ENCODE peak calls at places on chromosomes 6 and 20, in four cellular contexts. One of them, this sample, is unnamed.
A peak's percentile ranks its signal among the peaks of the same experiment; 100 is the strongest.

GRCh38 chr20:56350842-56351241 is 7.9 kb upstream of the FAM210B start:
- DNase-seq in right cardiac atrium: no peak
- DNase-seq in colonic mucosa: no peak
- DNase-seq in mammary epithelial cell: no peak
- DNase-seq in this sample: no peak

GRCh38 chr6:116278853-116279231 is 888 bp downstream of the TSPYL1 start:
- DNase-seq in right cardiac atrium: peak; percentile 89
- DNase-seq in colonic mucosa: peak; percentile 52
- DNase-seq in mammary epithelial cell: no peak
- DNase-seq in this sample: peak; percentile 57

GRCh38 chr6:45420909-45421699 is 43.4 kb upstream of the SUPT3H start:
- DNase-seq in right cardiac atrium: no peak
- DNase-seq in colonic mucosa: no peak
- DNase-seq in mammary epithelial cell: no peak
- DNase-seq in this sample: no peak

GRCh38 chr6:16322666-16323312 is 84.4 kb downstream of the GMPR start:
- DNase-seq in right cardiac atrium: peak; percentile 79
- DNase-seq in colonic mucosa: peak; percentile 53
- DNase-seq in mammary epithelial cell: no peak
- DNase-seq in this sample: peak; percentile 55

GRCh38 chr6:34511923-34512737 is 44.0 kb downstream of the SPDEF start:
- DNase-seq in right cardiac atrium: no peak
- DNase-seq in colonic mucosa: no peak
- DNase-seq in mammary epithelial cell: no peak
- DNase-seq in this sample: peak; percentile 7

GRCh38 chr6:145015739-145016558 is 719.4 kb downstream of the EPM2A start:
- DNase-seq in right cardiac atrium: no peak
- DNase-seq in colonic mucosa: no peak
- DNase-seq in mammary epithelial cell: peak; percentile 86
- DNase-seq in this sample: no peak

GRCh38 chr20:15045246-15045645 is 707.8 kb upstream of the FLRT3 start:
- DNase-seq in right cardiac atrium: peak; percentile 76
- DNase-seq in colonic mucosa: no peak
- DNase-seq in mammary epithelial cell: peak; percentile 65
- DNase-seq in this sample: peak; percentile 22

GRCh38 chr6:56002336-56002735 is 126.9 kb upstream of the BMP5 start:
- DNase-seq in right cardiac atrium: no peak
- DNase-seq in colonic mucosa: no peak
- DNase-seq in mammary epithelial cell: no peak
- DNase-seq in this sample: no peak

GRCh38 chr6:169970306-169970988 is 219.0 kb downstream of the ERMARD start:
- DNase-seq in right cardiac atrium: no peak
- DNase-seq in colonic mucosa: peak; percentile 4
- DNase-seq in mammary epithelial cell: no peak
- DNase-seq in this sample: peak; percentile 10

GRCh38 chr6:34055223-34055933 is 90.5 kb downstream of the GRM4 start:
- DNase-seq in right cardiac atrium: peak; percentile 82
- DNase-seq in colonic mucosa: peak; percentile 54
- DNase-seq in mammary epithelial cell: peak; percentile 25
- DNase-seq in this sample: peak; percentile 40

GRCh38 chr20:21820045-21820444 is 114.6 kb downstream of the PAX1 start:
- DNase-seq in right cardiac atrium: no peak
- DNase-seq in colonic mucosa: no peak
- DNase-seq in mammary epithelial cell: no peak
- DNase-seq in this sample: no peak

GRCh38 chr6:28875348-28875747 is 48.4 kb downstream of the TRIM27 start:
- DNase-seq in right cardiac atrium: no peak
- DNase-seq in colonic mucosa: no peak
- DNase-seq in mammary epithelial cell: no peak
- DNase-seq in this sample: no peak

GRCh38 chr6:33091957-33092356 is 16.2 kb downstream of the HLA-DPB1 start:
- DNase-seq in right cardiac atrium: peak; percentile 64
- DNase-seq in colonic mucosa: peak; percentile 34
- DNase-seq in mammary epithelial cell: no peak
- DNase-seq in this sample: no peak

GRCh38 chr20:20546402-20546801 is 166.0 kb downstream of the RALGAPA2 start:
- DNase-seq in right cardiac atrium: no peak
- DNase-seq in colonic mucosa: no peak
- DNase-seq in mammary epithelial cell: peak; percentile 48
- DNase-seq in this sample: no peak

GRCh38 chr6:73923899-73924485 is 228.0 kb downstream of the CD109 start:
- DNase-seq in right cardiac atrium: no peak
- DNase-seq in colonic mucosa: no peak
- DNase-seq in mammary epithelial cell: no peak
- DNase-seq in this sample: no peak

GRCh38 chr6:119552016-119552415 is 202.5 kb upstream of the MAN1A1 start:
- DNase-seq in right cardiac atrium: no peak
- DNase-seq in colonic mucosa: no peak
- DNase-seq in mammary epithelial cell: no peak
- DNase-seq in this sample: no peak

GRCh38 chr6:45474376-45474775 is 96.6 kb upstream of the SUPT3H start:
- DNase-seq in right cardiac atrium: no peak
- DNase-seq in colonic mucosa: no peak
- DNase-seq in mammary epithelial cell: no peak
- DNase-seq in this sample: no peak

GRCh38 chr20:49889943-49890650 is 25.2 kb downstream of the SPATA2 start:
- DNase-seq in right cardiac atrium: no peak
- DNase-seq in colonic mucosa: no peak
- DNase-seq in mammary epithelial cell: no peak
- DNase-seq in this sample: no peak

GRCh38 chr6:168122011-168122410 is 43.0 kb upstream of the FRMD1 start:
- DNase-seq in right cardiac atrium: no peak
- DNase-seq in colonic mucosa: peak; percentile 10
- DNase-seq in mammary epithelial cell: no peak
- DNase-seq in this sample: no peak

DNA sequence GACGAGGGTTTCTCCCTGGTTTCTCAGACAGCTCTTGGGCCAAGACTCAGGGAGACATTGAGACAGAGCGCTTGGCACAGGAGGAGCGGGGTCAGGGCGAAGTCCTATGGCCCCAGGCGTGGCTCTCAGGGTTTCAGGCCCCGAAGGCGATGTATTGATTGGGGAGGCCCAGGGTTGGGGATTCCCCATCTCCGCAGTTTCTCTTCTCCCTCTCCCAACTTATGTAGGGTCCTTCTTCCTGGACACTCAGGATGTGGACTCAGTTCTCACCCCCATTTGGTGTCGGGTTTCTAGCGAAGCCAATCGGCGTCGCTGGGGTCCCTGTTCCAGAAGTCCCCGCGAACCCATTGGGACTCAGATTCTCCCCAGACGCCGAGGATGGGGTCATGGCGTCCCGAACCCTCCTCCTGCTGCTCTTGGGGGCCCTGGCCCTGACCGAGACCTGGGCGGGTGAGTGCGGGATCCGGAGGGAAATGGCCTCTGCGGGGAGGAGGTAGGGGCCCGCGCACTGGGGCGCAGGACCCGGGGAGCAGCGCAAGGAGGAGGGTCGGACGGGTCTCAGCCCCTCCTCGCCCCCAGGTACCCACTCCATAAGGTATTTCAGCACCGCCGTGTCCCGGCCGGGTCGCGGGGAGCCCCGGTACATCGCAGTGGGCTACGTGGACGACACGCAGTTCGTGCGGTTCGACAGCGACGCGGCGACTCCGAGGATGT is 16.1 kb upstream of the HLA-A start:
- DNase-seq in right cardiac atrium: peak; percentile 77
- DNase-seq in colonic mucosa: peak; percentile 81
- DNase-seq in mammary epithelial cell: no peak
- DNase-seq in this sample: peak; percentile 29
- H3K27ac ChIP-seq in right cardiac atrium: peak overlapping the region; percentile 64
- H3K27ac ChIP-seq in colonic mucosa: peak overlapping the region; percentile 99
- H3K27ac ChIP-seq in mammary epithelial cell: peak overlapping the region; percentile 85
- H3K27ac ChIP-seq in this sample: peak overlapping the region; percentile 95

GRCh38 chr6:165675120-165675519 is 12.1 kb upstream of the PDE10A start:
- DNase-seq in right cardiac atrium: no peak
- DNase-seq in colonic mucosa: no peak
- DNase-seq in mammary epithelial cell: no peak
- DNase-seq in this sample: no peak

GRCh38 chr6:165676435-165677068 is 13.5 kb upstream of the PDE10A start:
- DNase-seq in right cardiac atrium: peak; percentile 80
- DNase-seq in colonic mucosa: no peak
- DNase-seq in mammary epithelial cell: no peak
- DNase-seq in this sample: peak; percentile 61

GRCh38 chr6:165674155-165675029 is 11.4 kb upstream of the PDE10A start:
- DNase-seq in right cardiac atrium: no peak
- DNase-seq in colonic mucosa: no peak
- DNase-seq in mammary epithelial cell: no peak
- DNase-seq in this sample: no peak

GRCh38 chr6:165668951-165669350 is 5.9 kb upstream of the PDE10A start:
- DNase-seq in right cardiac atrium: no peak
- DNase-seq in colonic mucosa: no peak
- DNase-seq in mammary epithelial cell: no peak
- DNase-seq in this sample: no peak

DNA sequence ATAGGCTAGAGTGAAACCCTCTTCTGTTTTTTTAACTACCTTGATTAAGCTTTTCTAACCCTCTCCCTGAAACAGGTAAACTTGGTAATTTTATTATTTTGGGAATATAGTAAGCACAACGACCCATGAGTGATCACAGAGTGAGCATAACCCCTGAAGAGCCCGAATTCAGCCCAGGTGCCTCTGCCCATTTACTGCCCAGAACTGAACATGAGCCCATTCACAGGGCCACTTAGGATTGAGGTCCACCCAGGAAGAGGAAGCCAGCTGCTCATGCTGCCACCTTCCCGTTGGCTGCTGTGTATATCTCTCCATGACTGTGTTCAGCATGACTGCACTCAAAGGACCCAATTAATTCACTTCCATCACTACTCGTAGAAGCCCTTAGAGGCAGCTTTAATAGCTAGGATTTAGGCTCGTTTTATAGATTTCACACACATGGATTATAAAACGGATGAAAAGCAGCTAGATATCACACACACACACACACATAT is 8.2 kb upstream of the PDE10A start:
- DNase-seq in right cardiac atrium: no peak
- DNase-seq in colonic mucosa: no peak
- DNase-seq in mammary epithelial cell: no peak
- DNase-seq in this sample: no peak
- H3K27ac ChIP-seq in right cardiac atrium: no peak overlapping the region
- H3K27ac ChIP-seq in colonic mucosa: no peak overlapping the region
- H3K27ac ChIP-seq in mammary epithelial cell: no peak overlapping the region
- H3K27ac ChIP-seq in this sample: no peak overlapping the region

DNA sequence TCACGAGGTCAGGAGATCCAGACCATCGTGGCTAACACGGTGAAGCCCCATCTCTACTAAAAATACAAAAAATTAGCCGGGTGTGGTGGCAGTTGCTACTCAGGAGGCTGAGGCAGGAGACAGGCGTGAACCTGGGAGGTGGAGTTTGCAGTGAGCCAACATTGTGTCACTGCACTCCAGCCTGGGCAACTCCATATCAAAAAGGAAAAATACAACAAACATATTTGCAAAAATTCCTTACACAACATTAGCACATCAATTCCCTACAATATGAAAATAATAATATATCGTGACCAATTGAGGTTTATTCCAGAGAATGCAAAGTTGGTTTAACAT is 38.8 kb upstream of the PLEKHG1 start:
- DNase-seq in right cardiac atrium: no peak
- DNase-seq in colonic mucosa: no peak
- DNase-seq in mammary epithelial cell: no peak
- DNase-seq in this sample: no peak
- H3K27ac ChIP-seq in right cardiac atrium: no peak overlapping the region
- H3K27ac ChIP-seq in colonic mucosa: no peak overlapping the region
- H3K27ac ChIP-seq in mammary epithelial cell: peak overlapping the region; percentile 82
- H3K27ac ChIP-seq in this sample: no peak overlapping the region

GRCh38 chr20:41150664-41151063 is 13.3 kb downstream of the PLCG1 start:
- DNase-seq in right cardiac atrium: peak; percentile 51
- DNase-seq in colonic mucosa: no peak
- DNase-seq in mammary epithelial cell: no peak
- DNase-seq in this sample: no peak
- H3K27ac ChIP-seq in right cardiac atrium: peak overlapping the region; percentile 10
- H3K27ac ChIP-seq in colonic mucosa: no peak overlapping the region
- H3K27ac ChIP-seq in mammary epithelial cell: no peak overlapping the region
- H3K27ac ChIP-seq in this sample: peak overlapping the region; percentile 99

DNA sequence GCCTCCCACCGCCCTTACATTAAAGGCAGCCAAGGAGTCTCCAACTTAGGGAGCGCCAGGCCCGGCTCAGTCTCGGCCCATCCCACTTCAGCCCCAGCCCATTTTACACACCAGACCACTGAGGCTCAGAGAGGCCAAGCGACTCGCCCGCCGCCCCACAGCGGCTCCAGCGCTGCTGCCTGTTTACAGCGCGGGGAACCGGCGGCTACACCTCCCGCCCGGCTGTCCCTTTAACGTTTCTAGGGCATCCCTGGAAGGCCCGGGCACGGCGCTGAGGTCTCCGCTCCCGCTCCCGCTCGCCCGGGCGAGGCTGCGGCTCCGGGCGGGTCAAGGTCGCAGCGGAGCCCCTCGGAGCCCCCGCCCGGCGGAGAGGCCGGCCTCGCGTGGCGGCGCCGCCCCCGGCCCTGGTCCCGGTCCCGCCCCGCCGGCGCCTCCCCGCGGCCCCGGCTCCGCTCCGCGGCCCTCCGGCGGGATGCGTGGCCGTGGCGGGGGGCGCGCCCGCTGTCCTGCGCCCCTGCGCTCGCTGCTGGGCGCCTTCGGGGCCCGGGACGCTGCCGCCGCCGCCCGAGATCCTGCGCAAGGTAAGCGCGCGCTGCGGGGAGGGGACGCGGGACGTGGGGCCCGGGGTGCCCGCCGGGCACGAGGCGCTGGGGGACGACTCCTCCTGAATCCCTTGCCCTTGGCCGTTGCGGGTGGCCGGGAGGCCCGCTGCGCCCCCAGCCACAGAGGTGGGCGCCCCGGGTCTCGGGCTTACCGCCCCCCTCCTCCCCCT is 27.1 kb upstream of the PHACTR3 start:
- DNase-seq in right cardiac atrium: peak; percentile 50
- DNase-seq in colonic mucosa: no peak
- DNase-seq in mammary epithelial cell: no peak
- DNase-seq in this sample: no peak
- H3K27ac ChIP-seq in right cardiac atrium: no peak overlapping the region
- H3K27ac ChIP-seq in colonic mucosa: no peak overlapping the region
- H3K27ac ChIP-seq in mammary epithelial cell: no peak overlapping the region
- H3K27ac ChIP-seq in this sample: no peak overlapping the region

GRCh38 chr6:13328076-13328874 is at the start of gene TBC1D7:
- DNase-seq in right cardiac atrium: peak; percentile 96
- DNase-seq in colonic mucosa: peak; percentile 93
- DNase-seq in mammary epithelial cell: peak; percentile 89
- DNase-seq in this sample: peak; percentile 93
- H3K27ac ChIP-seq in right cardiac atrium: peak within 1 kb of the TSS; percentile 77
- H3K27ac ChIP-seq in colonic mucosa: peak within 1 kb of the TSS; percentile 91
- H3K27ac ChIP-seq in mammary epithelial cell: peak within 1 kb of the TSS; percentile 76
- H3K27ac ChIP-seq in this sample: peak within 1 kb of the TSS; percentile 95